ENCODE peak calls at places on chromosome 1, in five cellular contexts. M is GM23248, A is fibroblast of lung, O is astrocyte, Z is IMR-90. F is an unnamed sample.
A peak's percentile ranks its signal among the peaks of the same experiment; 100 is the strongest.

GRCh38 chr1:50841791-50842387 is 118.2 kb downstream of the FAF1 start:
- DNase-seq in M (peak; percentile 70), O (peak; percentile 68), A (peak; percentile 73), Z (peak; percentile 62), F (no peak)

GRCh38 chr1:89739844-89740216 is 81.0 kb upstream of the LRRC8D start:
- DNase-seq in O (no peak), Z (no peak), A (no peak), M (no peak), F (no peak)

GRCh38 chr1:199792874-199793273 is 234.6 kb upstream of the NR5A2 start:
- DNase-seq in Z (no peak), M (no peak), O (no peak), A (no peak), F (no peak)

GRCh38 chr1:175933801-175934200 is 190.4 kb upstream of the TNR start:
- DNase-seq in M (peak; percentile 17), A (no peak), Z (peak; percentile 60), O (no peak), F (no peak)

GRCh38 chr1:201702936-201703335 is 126.0 kb upstream of the IPO9 start:
- DNase-seq in O (no peak), M (peak; percentile 36), Z (peak; percentile 55), A (peak; percentile 50), F (no peak)

GRCh38 chr1:226736908-226737818 is 1.9 kb downstream of the ITPKB start:
- DNase-seq in O (no peak), M (peak; percentile 68), Z (peak; percentile 23), A (peak; percentile 51), F (peak; percentile 46)

GRCh38 chr1:157437301-157437700 is 115.0 kb downstream of the FCRL5 start:
- DNase-seq in M (peak; percentile 3), A (no peak), Z (no peak), O (no peak), F (no peak)

GRCh38 chr1:112594208-112594876 is 24.6 kb downstream of the ST7L start:
- DNase-seq in A (no peak), Z (no peak), M (no peak), O (no peak), F (no peak)

GRCh38 chr1:70440642-70441391 is 29.7 kb downstream of the CTH start:
- DNase-seq in M (no peak), O (no peak), Z (no peak), A (no peak), F (no peak)

GRCh38 chr1:225949041-225949440 is 8.0 kb upstream of the LEFTY2 start:
- DNase-seq in Z (no peak), O (no peak), M (no peak), A (no peak), F (no peak)

GRCh38 chr1:13700521-13701273 is 709 bp downstream of the PRDM2 start:
- DNase-seq in O (peak; percentile 39), Z (peak; percentile 20), M (peak; percentile 63), A (peak; percentile 34), F (peak; percentile 25)

GRCh38 chr1:13697738-13698137 is 2.2 kb upstream of the PRDM2 start:
- DNase-seq in Z (no peak), M (no peak), O (no peak), A (no peak), F (no peak)

GRCh38 chr1:13701274-13701650 is 1.3 kb downstream of the PRDM2 start:
- DNase-seq in A (no peak), M (peak; percentile 25), O (no peak), Z (no peak), F (no peak)

GRCh38 chr1:13699510-13699909 is 478 bp upstream of the PRDM2 start:
- DNase-seq in O (peak; percentile 10), M (peak; percentile 37), Z (no peak), A (peak; percentile 21), F (no peak)

GRCh38 chr1:13699936-13700520 is at the start of gene PRDM2:
- DNase-seq in O (peak; percentile 9), Z (peak; percentile 17), M (peak; percentile 86), A (peak; percentile 44), F (peak; percentile 38)
- H3K9ac ChIP-seq in O (peak within 1 kb of the TSS; percentile 81), Z (peak within 1 kb of the TSS; percentile 83), M (peak within 1 kb of the TSS; percentile 90), A (peak within 1 kb of the TSS; percentile 71), F (peak within 1 kb of the TSS; percentile 68)

DNA sequence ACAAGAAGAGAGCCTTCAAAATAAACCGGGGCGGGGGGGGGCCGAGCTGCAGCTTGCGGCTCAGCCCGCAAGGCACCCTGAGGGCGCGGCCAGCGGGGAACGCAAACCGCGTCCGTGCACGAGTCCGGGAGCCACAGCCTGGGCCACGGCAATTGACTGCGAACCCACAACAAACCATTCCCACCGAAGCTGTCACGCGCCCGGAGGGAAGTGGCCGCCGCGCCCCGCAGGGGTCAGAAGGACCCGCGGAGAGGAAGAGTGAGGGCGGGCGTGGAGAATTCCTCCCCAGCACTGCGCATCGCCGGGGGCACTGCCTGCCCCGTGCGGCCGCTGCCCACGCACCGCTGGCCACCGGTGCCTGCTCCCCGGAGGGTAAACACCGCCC is 628 bp downstream of the TGFBR3 start:
- DNase-seq in A (no peak), Z (peak; percentile 12), M (peak; percentile 69), O (no peak), F (peak; percentile 27)
- H2AFZ ChIP-seq in A (peak overlapping the region; percentile 19), Z (peak overlapping the region; percentile 96), M (peak overlapping the region; percentile 77), O (peak overlapping the region; percentile 90), F (peak overlapping the region; percentile 97)

GRCh38 chr1:17440074-17440826 is 773 bp upstream of the RCC2 start:
- DNase-seq in M (peak; percentile 8), Z (no peak), A (no peak), O (no peak), F (no peak)

GRCh38 chr1:17442841-17443240 is 3.4 kb upstream of the RCC2 start:
- DNase-seq in M (no peak), A (no peak), Z (no peak), O (no peak), F (no peak)

GRCh38 chr1:17440827-17441168 is 1.3 kb upstream of the RCC2 start:
- DNase-seq in A (no peak), Z (no peak), M (no peak), O (no peak), F (no peak)

GRCh38 chr1:17441265-17441992 is 2.0 kb upstream of the RCC2 start:
- DNase-seq in Z (peak; percentile 64), M (peak; percentile 64), O (peak; percentile 48), A (peak; percentile 58), F (peak; percentile 59)

GRCh38 chr1:17441993-17442357 is 2.5 kb upstream of the RCC2 start:
- DNase-seq in M (no peak), Z (no peak), A (no peak), O (no peak), F (no peak)
- H3K4me2 ChIP-seq in M (no peak overlapping the region), Z (no peak overlapping the region), A (no peak overlapping the region), O (peak overlapping the region; percentile 91), F (peak overlapping the region; percentile 42)

DNA sequence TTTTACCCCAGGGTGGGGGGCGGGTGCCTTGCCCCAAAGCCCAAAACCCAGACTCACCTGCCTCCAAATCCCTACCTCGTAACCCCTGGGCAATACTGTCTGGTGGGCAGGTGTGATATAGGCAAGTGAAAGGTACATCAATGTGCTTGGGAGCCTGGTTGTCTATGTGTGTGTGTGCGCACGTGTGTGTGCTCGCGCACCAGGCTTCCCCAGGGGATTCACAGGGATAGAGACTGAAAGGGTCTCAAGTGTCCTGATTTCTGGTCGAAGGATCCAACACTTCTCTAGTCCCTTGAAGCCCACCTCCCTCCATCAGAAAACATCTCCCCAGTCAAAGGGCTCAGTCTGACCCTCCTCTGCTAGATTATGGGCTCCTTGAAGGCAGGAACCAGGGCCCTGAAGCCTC is 28.9 kb upstream of the EPB41 start:
- DNase-seq in M (no peak), A (no peak), O (no peak), Z (no peak), F (no peak)
- H3K9ac ChIP-seq in M (no peak overlapping the region), A (no peak overlapping the region), O (no peak overlapping the region), Z (no peak overlapping the region), F (no peak overlapping the region)

DNA sequence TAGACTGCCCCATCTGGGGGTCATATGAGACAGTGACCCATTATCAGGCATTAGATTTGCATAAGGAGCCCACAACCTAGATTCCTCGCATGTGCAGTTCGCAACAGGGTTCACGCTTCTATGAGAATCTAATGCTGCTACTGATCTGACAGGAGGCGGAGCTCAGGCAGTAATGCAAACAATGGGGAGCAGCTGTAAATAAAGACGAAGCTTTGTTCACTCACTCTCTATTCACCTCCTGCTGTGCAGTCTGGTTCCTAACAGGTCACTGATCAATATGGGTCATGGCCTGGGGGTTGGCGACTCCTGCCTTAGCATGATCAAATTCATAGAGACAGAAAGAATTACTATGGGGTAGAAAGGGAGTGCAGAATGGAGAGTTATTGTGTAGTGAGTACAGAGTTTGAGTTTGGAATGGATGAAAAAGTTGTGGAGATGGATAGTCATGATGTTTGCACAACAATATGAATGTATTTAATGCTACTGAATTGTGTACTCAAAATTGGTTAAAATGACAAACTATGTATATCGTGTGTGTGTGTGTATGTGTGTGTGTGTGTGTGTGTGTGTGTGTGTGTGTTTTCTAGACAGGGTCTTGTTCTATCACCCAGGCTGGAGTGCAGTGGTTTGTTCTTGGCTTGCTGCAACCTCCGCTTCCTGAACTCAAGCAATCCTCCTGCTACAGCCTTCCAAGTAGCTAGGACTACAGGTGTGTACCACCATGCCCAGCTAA is 42.2 kb downstream of the BTF3L4 start:
- DNase-seq in O (no peak), A (no peak), Z (no peak), M (no peak), F (no peak)
- H2AFZ ChIP-seq in O (no peak overlapping the region), A (no peak overlapping the region), Z (no peak overlapping the region), M (no peak overlapping the region), F (no peak overlapping the region)

DNA sequence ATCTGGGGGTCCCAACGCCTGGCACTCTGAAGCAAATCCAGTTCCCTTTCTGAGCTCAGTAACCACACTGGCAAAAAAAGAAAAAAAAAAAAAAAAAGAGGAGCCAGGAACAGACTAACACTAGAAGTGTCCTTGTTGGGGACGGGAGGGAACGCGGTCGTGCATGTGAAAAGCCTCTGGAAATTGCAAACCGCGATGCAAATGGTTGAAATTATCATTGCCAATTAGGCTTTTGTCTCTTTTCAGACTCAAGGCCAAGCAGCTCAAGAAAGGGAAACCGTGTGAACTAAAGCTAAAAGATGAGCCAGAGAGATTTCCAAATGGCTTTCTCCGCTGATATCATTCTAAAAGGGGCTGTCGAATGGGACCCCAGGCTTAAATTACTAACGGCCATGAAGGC is 13.5 kb downstream of the TRABD2B start:
- DNase-seq in Z (no peak), M (no peak), A (no peak), O (no peak), F (no peak)
- H3K4me2 ChIP-seq in Z (no peak overlapping the region), M (no peak overlapping the region), A (no peak overlapping the region), O (peak overlapping the region; percentile 62), F (peak overlapping the region; percentile 50)